ENCODE peak calls at places on chromosome 15, in seven cellular contexts. One of them, this sample, is unnamed.

GRCh38 chr15:71114887-71115566 is at the start of gene THSD4:
- DNase-seq in SK-N-SH: peak; percentile 96
- DNase-seq in HCT116: no peak
- DNase-seq in H1: peak; percentile 97
- DNase-seq in K562: peak; percentile 72
- DNase-seq in HepG2: peak; percentile 25
- DNase-seq in GM12878: no peak
- DNase-seq in this sample: peak; percentile 85

GRCh38 chr15:49430046-49430445 is 7.0 kb downstream of the FGF7 start:
- DNase-seq in SK-N-SH: no peak
- DNase-seq in HCT116: no peak
- DNase-seq in H1: no peak
- DNase-seq in K562: no peak
- DNase-seq in HepG2: no peak
- DNase-seq in GM12878: no peak
- DNase-seq in this sample: no peak

GRCh38 chr15:47708116-47708515 is 9.2 kb upstream of the SEMA6D start:
- DNase-seq in SK-N-SH: no peak
- DNase-seq in HCT116: no peak
- DNase-seq in H1: no peak
- DNase-seq in K562: no peak
- DNase-seq in HepG2: no peak
- DNase-seq in GM12878: no peak
- DNase-seq in this sample: no peak

GRCh38 chr15:40130799-40131502 is 22.3 kb upstream of the BMF start:
- DNase-seq in SK-N-SH: no peak
- DNase-seq in HCT116: no peak
- DNase-seq in H1: no peak
- DNase-seq in K562: no peak
- DNase-seq in HepG2: no peak
- DNase-seq in GM12878: no peak
- DNase-seq in this sample: no peak

GRCh38 chr15:29003446-29004233 is 117.9 kb downstream of the APBA2 start:
- DNase-seq in SK-N-SH: no peak
- DNase-seq in HCT116: no peak
- DNase-seq in H1: no peak
- DNase-seq in K562: no peak
- DNase-seq in HepG2: no peak
- DNase-seq in GM12878: no peak
- DNase-seq in this sample: no peak

GRCh38 chr15:68372291-68372811 is 59.6 kb downstream of the ITGA11 start:
- DNase-seq in SK-N-SH: peak; percentile 47
- DNase-seq in HCT116: peak; percentile 18
- DNase-seq in H1: peak; percentile 73
- DNase-seq in K562: peak; percentile 20
- DNase-seq in HepG2: peak; percentile 16
- DNase-seq in GM12878: no peak
- DNase-seq in this sample: peak; percentile 45

GRCh38 chr15:33157636-33158035 is 36.9 kb downstream of the FMN1 start:
- DNase-seq in SK-N-SH: no peak
- DNase-seq in HCT116: no peak
- DNase-seq in H1: no peak
- DNase-seq in K562: no peak
- DNase-seq in HepG2: no peak
- DNase-seq in GM12878: no peak
- DNase-seq in this sample: no peak

GRCh38 chr15:98648654-98649537 is 557 bp downstream of the IGF1R start:
- DNase-seq in SK-N-SH: peak; percentile 70
- DNase-seq in HCT116: no peak
- DNase-seq in H1: no peak
- DNase-seq in K562: peak; percentile 57
- DNase-seq in HepG2: no peak
- DNase-seq in GM12878: no peak
- DNase-seq in this sample: peak; percentile 45

DNA sequence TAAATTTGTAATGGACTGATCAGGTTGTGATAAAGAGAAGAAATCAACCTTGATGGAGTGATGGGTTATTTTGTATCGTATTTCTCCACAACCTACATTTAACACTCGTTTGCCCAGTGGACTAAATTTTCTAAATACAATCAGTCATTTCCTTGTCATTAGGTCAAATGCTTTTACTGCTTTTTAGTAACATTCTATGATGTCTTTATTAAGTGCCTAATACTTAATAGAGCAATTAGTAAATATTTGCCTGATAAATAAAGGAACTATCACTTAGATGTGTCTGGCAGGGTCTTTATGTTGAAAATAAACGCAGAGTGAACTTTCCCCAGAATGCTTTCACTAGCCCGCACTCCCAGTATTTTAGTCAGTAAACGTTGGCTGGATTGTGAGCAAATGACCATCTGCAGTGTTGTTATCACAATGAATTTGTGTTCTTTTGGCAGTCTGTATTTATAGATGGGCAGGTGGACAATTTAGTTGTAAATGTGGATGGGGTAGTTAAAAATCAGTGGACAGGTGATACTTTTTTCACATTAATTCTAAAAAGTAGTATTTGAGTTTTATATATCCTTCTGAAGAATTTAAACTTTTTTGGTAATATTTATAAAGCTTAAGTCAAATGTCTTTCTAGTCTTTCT is 4.8 kb downstream of the USP3 start:
- DNase-seq in SK-N-SH: no peak
- DNase-seq in HCT116: no peak
- DNase-seq in H1: no peak
- DNase-seq in K562: no peak
- DNase-seq in HepG2: no peak
- DNase-seq in GM12878: no peak
- DNase-seq in this sample: no peak
- TF ChIP-seq JUND in SK-N-SH: no peak
- TF ChIP-seq JUND in HCT116: no peak
- TF ChIP-seq JUND in H1: no peak
- TF ChIP-seq JUND in K562: no peak
- TF ChIP-seq JUND in HepG2: no peak
- TF ChIP-seq JUND in GM12878: no peak
- TF ChIP-seq JUND in this sample: no peak

GRCh38 chr15:87604857-87605446 is 651.6 kb downstream of the NTRK3 start:
- DNase-seq in SK-N-SH: peak; percentile 12
- DNase-seq in HCT116: no peak
- DNase-seq in H1: no peak
- DNase-seq in K562: peak; percentile 37
- DNase-seq in HepG2: no peak
- DNase-seq in GM12878: no peak
- DNase-seq in this sample: peak; percentile 20
- TF ChIP-seq JUND in SK-N-SH: no peak
- TF ChIP-seq JUND in HCT116: no peak
- TF ChIP-seq JUND in H1: no peak
- TF ChIP-seq JUND in K562: no peak
- TF ChIP-seq JUND in HepG2: no peak
- TF ChIP-seq JUND in GM12878: no peak
- TF ChIP-seq JUND in this sample: no peak

DNA sequence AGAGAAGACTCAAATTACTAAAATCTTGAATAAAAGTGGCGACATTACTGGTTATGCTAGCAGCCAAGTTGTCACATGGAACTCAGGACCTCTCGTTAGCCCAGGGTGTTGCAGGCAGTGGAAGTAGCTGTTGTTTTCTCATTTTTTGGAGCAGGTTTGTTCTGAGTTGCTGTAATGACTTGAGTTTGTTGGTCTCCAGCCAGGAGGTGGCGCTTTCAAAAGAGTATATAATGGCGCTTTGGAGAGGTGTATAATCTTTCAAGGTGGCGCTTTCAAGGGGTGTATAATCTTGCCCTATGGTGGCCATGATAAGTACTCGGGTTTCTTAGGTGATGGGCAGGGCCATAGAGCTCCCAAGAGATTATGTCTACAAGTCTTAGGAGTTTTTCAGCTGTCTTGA is 632.7 kb downstream of the NTRK3 start:
- DNase-seq in SK-N-SH: no peak
- DNase-seq in HCT116: no peak
- DNase-seq in H1: peak; percentile 51
- DNase-seq in K562: peak; percentile 85
- DNase-seq in HepG2: no peak
- DNase-seq in GM12878: no peak
- DNase-seq in this sample: no peak
- TF ChIP-seq JUND in SK-N-SH: no peak
- TF ChIP-seq JUND in HCT116: no peak
- TF ChIP-seq JUND in H1: no peak
- TF ChIP-seq JUND in K562: no peak
- TF ChIP-seq JUND in HepG2: no peak
- TF ChIP-seq JUND in GM12878: no peak
- TF ChIP-seq JUND in this sample: no peak

DNA sequence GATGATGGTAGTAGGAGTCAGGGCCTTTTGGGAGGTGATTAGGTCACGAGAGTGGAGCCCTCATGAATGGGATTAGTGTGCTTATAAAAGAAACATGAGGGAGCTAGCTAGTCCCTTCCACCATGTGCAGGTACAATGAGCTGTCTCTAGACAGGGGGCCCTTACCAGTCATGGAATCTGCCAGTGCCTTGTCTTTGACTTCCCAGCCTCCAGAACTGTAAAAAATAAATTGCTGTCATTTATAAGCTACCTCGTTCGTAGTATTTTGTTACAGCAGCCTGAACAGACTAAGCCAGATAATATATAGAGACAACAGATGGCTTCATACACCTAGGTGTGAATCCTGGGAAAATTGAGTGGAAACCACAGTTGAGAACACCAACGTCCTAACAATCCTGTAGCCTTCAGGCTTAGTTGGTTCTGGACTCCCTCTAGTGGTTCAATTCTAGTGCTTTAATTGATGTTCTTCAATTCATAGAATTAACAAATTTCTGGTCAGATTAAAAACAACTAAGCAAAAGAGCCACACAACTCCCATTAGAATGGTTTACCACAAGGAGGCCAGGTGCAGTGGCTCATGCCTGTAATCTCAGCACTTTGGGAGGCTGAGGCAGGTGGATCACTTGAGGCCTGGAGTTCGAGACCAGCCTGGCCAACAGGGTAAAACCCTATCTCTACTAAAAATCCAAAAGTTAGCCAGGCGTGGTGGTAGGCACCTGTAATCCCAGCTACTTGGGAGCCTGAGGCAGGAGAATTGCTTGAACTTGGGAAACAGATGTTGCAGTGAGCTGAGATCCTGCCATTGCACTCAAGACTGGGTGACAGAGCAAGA is 21.3 kb upstream of the GATM start:
- DNase-seq in SK-N-SH: peak; percentile 42
- DNase-seq in HCT116: peak; percentile 60
- DNase-seq in H1: no peak
- DNase-seq in K562: peak; percentile 53
- DNase-seq in HepG2: peak; percentile 65
- DNase-seq in GM12878: no peak
- DNase-seq in this sample: peak; percentile 81
- TF ChIP-seq JUND in SK-N-SH: no peak
- TF ChIP-seq JUND in HCT116: no peak
- TF ChIP-seq JUND in H1: no peak
- TF ChIP-seq JUND in K562: no peak
- TF ChIP-seq JUND in HepG2: no peak
- TF ChIP-seq JUND in GM12878: no peak
- TF ChIP-seq JUND in this sample: no peak

DNA sequence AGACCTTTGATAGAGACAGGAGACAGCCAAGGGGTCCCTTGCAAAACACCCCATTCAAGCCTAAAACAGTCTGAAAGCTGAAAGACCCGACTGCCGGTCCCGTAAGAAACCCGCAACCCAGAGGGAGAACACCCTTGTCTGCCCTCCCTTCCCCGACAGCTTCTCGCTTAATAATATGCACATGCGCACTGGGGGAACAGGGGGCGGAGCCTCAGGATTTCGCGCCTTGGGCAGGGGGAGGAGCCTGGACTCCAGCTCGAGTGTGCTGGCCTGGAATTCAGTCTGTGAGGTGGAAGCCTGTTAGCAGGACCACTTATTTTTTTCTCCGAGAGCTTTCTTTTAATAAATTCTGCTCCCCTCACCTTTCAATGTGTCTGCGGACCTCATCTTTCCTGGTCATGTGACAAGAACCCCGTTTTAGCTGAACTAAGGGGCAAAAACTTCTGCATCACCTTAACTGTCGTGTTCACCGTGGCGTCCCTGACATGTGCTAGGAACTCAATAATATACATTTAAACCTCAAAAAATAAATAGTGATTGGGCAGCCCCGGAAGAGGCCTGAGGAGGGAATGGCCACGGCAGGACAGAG is 17.0 kb downstream of the TNFAIP8L3 start:
- DNase-seq in SK-N-SH: no peak
- DNase-seq in HCT116: no peak
- DNase-seq in H1: peak; percentile 89
- DNase-seq in K562: peak; percentile 71
- DNase-seq in HepG2: no peak
- DNase-seq in GM12878: peak; percentile 48
- DNase-seq in this sample: no peak
- TF ChIP-seq JUND in SK-N-SH: no peak
- TF ChIP-seq JUND in HCT116: no peak
- TF ChIP-seq JUND in H1: no peak
- TF ChIP-seq JUND in K562: no peak
- TF ChIP-seq JUND in HepG2: no peak
- TF ChIP-seq JUND in GM12878: no peak
- TF ChIP-seq JUND in this sample: no peak

GRCh38 chr15:35669457-35670045 is 123.6 kb upstream of the DPH6 start:
- DNase-seq in SK-N-SH: no peak
- DNase-seq in HCT116: no peak
- DNase-seq in H1: no peak
- DNase-seq in K562: no peak
- DNase-seq in HepG2: no peak
- DNase-seq in GM12878: no peak
- DNase-seq in this sample: no peak
- TF ChIP-seq JUND in SK-N-SH: no peak
- TF ChIP-seq JUND in HCT116: no peak
- TF ChIP-seq JUND in H1: no peak
- TF ChIP-seq JUND in K562: peak; percentile 14
- TF ChIP-seq JUND in HepG2: no peak
- TF ChIP-seq JUND in GM12878: no peak
- TF ChIP-seq JUND in this sample: no peak